ENCODE peak calls at places on chromosome 14, in five cellular contexts. Q is stimulated activated CD8-positive, alpha-beta memory T cell treated with anti-CD3 and anti-CD28 coated beads, Interleukin-4, amount 100 ng/mL, for 24 hours; M is EL; W is AG10803; P is activated T-cell treated with anti-CD3 and anti-CD28 coated beads for 1 hour. A is an unnamed sample.

GRCh38 chr14:101111620-101112290 is 208.2 kb upstream of the RTL1 start:
- DNase-seq in P (no peak), W (no peak), Q (no peak), M (no peak), A (no peak)

GRCh38 chr14:100165376-100165775 is 5.9 kb upstream of the DEGS2 start:
- DNase-seq in Q (no peak), M (no peak), W (no peak), P (no peak), A (no peak)

GRCh38 chr14:102620413-102620812 is 28.0 kb downstream of the RCOR1 start:
- DNase-seq in M (peak; percentile 79), P (no peak), Q (no peak), W (peak; percentile 75), A (no peak)

GRCh38 chr14:23114669-23115491 is 4.2 kb downstream of the CEBPE start:
- DNase-seq in M (peak; percentile 99), P (no peak), Q (no peak), W (peak; percentile 97), A (no peak)

GRCh38 chr14:60133487-60133886 is 31.7 kb downstream of the DHRS7 start:
- DNase-seq in Q (no peak), P (no peak), W (no peak), M (no peak), A (no peak)

GRCh38 chr14:53153702-53154112 is 584 bp upstream of the DDHD1 start:
- DNase-seq in P (no peak), Q (peak; percentile 2), M (no peak), W (no peak), A (peak; percentile 9)

GRCh38 chr14:102775855-102776760 is 1.1 kb upstream of the TRAF3 start:
- DNase-seq in Q (no peak), M (peak; percentile 78), P (no peak), W (peak; percentile 69), A (no peak)

GRCh38 chr14:80403036-80403435 is 191.7 kb upstream of the DIO2 start:
- DNase-seq in W (no peak), P (no peak), M (no peak), Q (no peak), A (no peak)

GRCh38 chr14:20802341-20803084 is at the start of gene RNASE1:
- DNase-seq in P (no peak), Q (no peak), M (no peak), W (no peak), A (no peak)

GRCh38 chr14:34059037-34059924 is 108.4 kb upstream of the EGLN3 start:
- DNase-seq in M (peak; percentile 15), Q (no peak), P (no peak), W (no peak), A (no peak)

GRCh38 chr14:31990959-31991541 is 86.1 kb upstream of the ARHGAP5 start:
- DNase-seq in P (no peak), Q (no peak), W (peak; percentile 86), M (peak; percentile 15), A (no peak)

GRCh38 chr14:68492889-68493288 is 300.0 kb downstream of the ZFP36L1 start:
- DNase-seq in P (no peak), W (no peak), M (no peak), Q (no peak), A (no peak)

GRCh38 chr14:93219103-93219726 is 12.2 kb downstream of the UBR7 start:
- DNase-seq in Q (no peak), M (peak; percentile 47), P (peak; percentile 20), W (peak; percentile 67), A (no peak)

GRCh38 chr14:25026476-25027137 is 23.3 kb downstream of the STXBP6 start:
- DNase-seq in Q (no peak), W (no peak), M (no peak), P (no peak), A (no peak)

GRCh38 chr14:46651526-46652144 is at the start of gene RPL10L:
- DNase-seq in W (no peak), P (no peak), Q (no peak), M (no peak), A (no peak)

GRCh38 chr14:71166434-71166833 is 259.2 kb downstream of the PCNX1 start:
- DNase-seq in M (peak; percentile 43), P (no peak), W (peak; percentile 83), Q (no peak), A (no peak)

GRCh38 chr14:55928316-55928715 is 189.9 kb upstream of the PELI2 start:
- DNase-seq in Q (no peak), M (no peak), P (no peak), W (no peak), A (no peak)

GRCh38 chr14:73878436-73878835 is 8.2 kb upstream of the ZNF410 start:
- DNase-seq in P (no peak), Q (no peak), W (no peak), M (peak; percentile 44), A (no peak)

GRCh38 chr14:71474291-71474690 is 457.9 kb upstream of the RGS6 start:
- DNase-seq in Q (no peak), M (no peak), P (no peak), W (no peak), A (no peak)

GRCh38 chr14:70716958-70717357 is 75.2 kb downstream of the TTC9 start:
- DNase-seq in Q (no peak), M (no peak), W (no peak), P (no peak), A (no peak)

GRCh38 chr14:60184597-60185555 is 19.7 kb upstream of the DHRS7 start:
- DNase-seq in W (no peak), M (no peak), Q (no peak), P (no peak), A (no peak)

GRCh38 chr14:70029296-70030132 is 150.3 kb downstream of the SMOC1 start:
- DNase-seq in Q (no peak), P (no peak), W (no peak), M (no peak), A (no peak)

GRCh38 chr14:100098171-100098570 is 32.9 kb downstream of the EVL start:
- DNase-seq in P (no peak), W (no peak), M (no peak), Q (no peak), A (no peak)

GRCh38 chr14:98259881-98260280 is 1012.1 kb downstream of the BCL11B start:
- DNase-seq in Q (no peak), M (no peak), P (no peak), W (no peak), A (no peak)

GRCh38 chr14:21940887-21941855 is 267.6 kb upstream of the OR4E1 start:
- DNase-seq in P (peak; percentile 10), M (peak; percentile 4), W (no peak), Q (no peak), A (no peak)